ENCODE peak calls at places on chromosomes 11 and 22, in six cellular contexts. B is HL-60, W is AG09309, E is Kasumi-1, I is heart right ventricle, G is type B pancreatic cell. D is an unnamed sample.

GRCh38 chr11:116046127-116046526 is 541.9 kb upstream of the CADM1 start:
- DNase-seq in I (no peak), B (no peak), E (no peak), G (no peak), W (no peak), D (no peak)

GRCh38 chr11:47333886-47334443 is 18.5 kb downstream of the MYBPC3 start:
- DNase-seq in W (no peak), I (no peak), E (no peak), G (no peak), B (no peak), D (no peak)

GRCh38 chr11:57407010-57407409 is 16.6 kb upstream of the PRG2 start:
- DNase-seq in I (peak; percentile 43), G (no peak), W (no peak), E (no peak), B (no peak), D (no peak)

GRCh38 chr22:18731075-18731666 is 119.5 kb upstream of the RIMBP3 start:
- DNase-seq in I (no peak), E (no peak), B (no peak), G (no peak), W (no peak), D (no peak)

GRCh38 chr11:84313830-84314359 is 1027.7 kb upstream of the CCDC90B start:
- DNase-seq in W (no peak), E (no peak), G (no peak), I (no peak), B (no peak), D (no peak)

GRCh38 chr11:44605965-44606364 is 40.5 kb downstream of the CD82 start:
- DNase-seq in B (no peak), W (no peak), G (no peak), E (no peak), I (no peak), D (no peak)

GRCh38 chr11:1392561-1392960 is 2.8 kb downstream of the BRSK2 start:
- DNase-seq in G (no peak), I (no peak), W (no peak), E (no peak), B (no peak), D (no peak)

GRCh38 chr11:44814881-44815592 is 88.3 kb downstream of the TSPAN18 start:
- DNase-seq in W (peak; percentile 37), B (peak; percentile 66), I (no peak), E (no peak), G (no peak), D (no peak)

GRCh38 chr11:121035169-121035755 is 11.4 kb downstream of the TBCEL start:
- DNase-seq in I (no peak), G (no peak), B (no peak), E (no peak), W (no peak), D (no peak)

GRCh38 chr22:24441406-24442351 is 14.3 kb downstream of the ADORA2A start:
- DNase-seq in B (no peak), G (no peak), I (peak; percentile 50), W (no peak), E (no peak), D (no peak)